ENCODE peak calls at places on chromosomes 1 and 21, in four cellular contexts. O is IMR-90, C is mesenchymal stem cell, Q is mesendoderm. R is an unnamed sample. For H3K27me3, the result is how much of the 10 kb centered on the place peaks cover.

GRCh38 chr21:41706678-41707077 is 60.2 kb downstream of the RIPK4 start:
- DNase-seq in O (peak), C (no peak), Q (peak), R (no peak)

GRCh38 chr1:220926146-220926545 is 46.9 kb downstream of the HLX start:
- DNase-seq in O (peak), C (peak), Q (no peak), R (no peak)

GRCh38 chr1:179586107-179586823 is 5.4 kb upstream of the TDRD5 start:
- DNase-seq in O (no peak), C (no peak), Q (peak), R (peak)

GRCh38 chr1:95071539-95071938 is 1.2 kb downstream of the ALG14 start:
- DNase-seq in O (no peak), C (no peak), Q (no peak), R (no peak)

GRCh38 chr1:27504588-27505419 is 14.8 kb upstream of the WASF2 start:
- DNase-seq in O (peak), C (peak), Q (peak), R (peak)

GRCh38 chr21:27275294-27275927 is 308.5 kb upstream of the ADAMTS5 start:
- DNase-seq in O (peak), C (peak), Q (no peak), R (no peak)

GRCh38 chr1:150151291-150152181 is 1.8 kb downstream of the PLEKHO1 start:
- DNase-seq in O (no peak), C (peak), Q (no peak), R (no peak)

GRCh38 chr21:38994014-38994413 is 188.3 kb downstream of the ETS2 start:
- DNase-seq in O (no peak), C (no peak), Q (no peak), R (no peak)

GRCh38 chr1:201475121-201475520 is 6.1 kb upstream of the PHLDA3 start:
- DNase-seq in O (peak), C (no peak), Q (no peak), R (no peak)

GRCh38 chr1:245835386-245835785 is 671.7 kb downstream of the SMYD3 start:
- DNase-seq in O (no peak), C (no peak), Q (no peak), R (no peak)

GRCh38 chr1:6108937-6109636 is 63.4 kb downstream of the KCNAB2 start:
- DNase-seq in O (peak), C (no peak), Q (peak), R (peak)

GRCh38 chr21:39079617-39080016 is 103.6 kb downstream of the PSMG1 start:
- DNase-seq in O (peak), C (peak), Q (no peak), R (no peak)

GRCh38 chr1:206739411-206740076 is 31.0 kb upstream of the IL19 start:
- DNase-seq in O (peak), C (peak), Q (peak), R (peak)

GRCh38 chr1:234188454-234188792 is 184.8 kb upstream of the COA6 start:
- DNase-seq in O (no peak), C (no peak), Q (peak), R (peak)

GRCh38 chr1:31523769-31524168 is 52.5 kb upstream of the TINAGL1 start:
- DNase-seq in O (no peak), C (peak), Q (no peak), R (no peak)

GRCh38 chr1:42941640-42942330 is 16.9 kb downstream of the SLC2A1 start:
- DNase-seq in O (peak), C (peak), Q (peak), R (no peak)

GRCh38 chr1:6412896-6413295 is 6.8 kb downstream of the HES2 start:
- DNase-seq in O (no peak), C (no peak), Q (no peak), R (no peak)

GRCh38 chr1:248838357-248839167 is 538 bp downstream of the ZNF672 start:
- DNase-seq in O (peak), C (peak), Q (peak), R (peak)

GRCh38 chr1:46612937-46613660 is 3.5 kb downstream of the MOB3C start:
- DNase-seq in O (no peak), C (no peak), Q (no peak), R (no peak)

GRCh38 chr1:100834779-100835645 is 59.6 kb downstream of the EXTL2 start:
- DNase-seq in O (peak), C (no peak), Q (peak), R (peak)

GRCh38 chr1:228219245-228219961 is 11.6 kb downstream of the OBSCN start:
- DNase-seq in O (no peak), C (no peak), Q (no peak), R (no peak)

GRCh38 chr1:34899471-34899870 is 30.0 kb downstream of the DLGAP3 start:
- DNase-seq in O (no peak), C (no peak), Q (no peak), R (no peak)

GRCh38 chr1:213231795-213232231 is 180.8 kb downstream of the RPS6KC1 start:
- DNase-seq in O (peak), C (peak), Q (peak), R (peak)

GRCh38 chr1:101507547-101507971 is 270.7 kb downstream of the S1PR1 start:
- DNase-seq in O (no peak), C (no peak), Q (no peak), R (no peak)

GRCh38 chr1:162070825-162071224 is 1.3 kb downstream of the NOS1AP start:
- DNase-seq in O (no peak), C (no peak), Q (peak), R (peak)

GRCh38 chr21:44871576-44872265 is 1.8 kb downstream of the PTTG1IP start:
- DNase-seq in O (peak), C (peak), Q (no peak), R (no peak)

GRCh38 chr1:26913754-26914619 is at the start of gene NR0B2:
- DNase-seq in O (no peak), C (no peak), Q (no peak), R (no peak)

GRCh38 chr1:237867380-237867888 is 23.3 kb downstream of the ZP4 start:
- DNase-seq in O (no peak), C (no peak), Q (no peak), R (no peak)

GRCh38 chr1:21238141-21238800 is 52.0 kb downstream of the ECE1 start:
- DNase-seq in O (peak), C (peak), Q (peak), R (no peak)

GRCh38 chr1:92792340-92792782 is 7.5 kb upstream of the EVI5 start:
- DNase-seq in O (no peak), C (no peak), Q (peak), R (no peak)

GRCh38 chr1:10824821-10825540 is 28.5 kb upstream of the CASZ1 start:
- DNase-seq in O (peak), C (peak), Q (peak), R (peak)

GRCh38 chr1:147717706-147718097 is 42.7 kb downstream of the GJA5 start:
- DNase-seq in O (no peak), C (no peak), Q (no peak), R (no peak)

GRCh38 chr1:30365596-30365995 is 357.8 kb downstream of the MATN1 start:
- DNase-seq in O (no peak), C (no peak), Q (no peak), R (no peak)

GRCh38 chr1:24004132-24004531 is 24.0 kb upstream of the SRSF10 start:
- DNase-seq in O (no peak), C (no peak), Q (no peak), R (no peak)
- H2AK5ac ChIP-seq in O (no peak), C (no peak), Q (no peak), R (no peak)

DNA sequence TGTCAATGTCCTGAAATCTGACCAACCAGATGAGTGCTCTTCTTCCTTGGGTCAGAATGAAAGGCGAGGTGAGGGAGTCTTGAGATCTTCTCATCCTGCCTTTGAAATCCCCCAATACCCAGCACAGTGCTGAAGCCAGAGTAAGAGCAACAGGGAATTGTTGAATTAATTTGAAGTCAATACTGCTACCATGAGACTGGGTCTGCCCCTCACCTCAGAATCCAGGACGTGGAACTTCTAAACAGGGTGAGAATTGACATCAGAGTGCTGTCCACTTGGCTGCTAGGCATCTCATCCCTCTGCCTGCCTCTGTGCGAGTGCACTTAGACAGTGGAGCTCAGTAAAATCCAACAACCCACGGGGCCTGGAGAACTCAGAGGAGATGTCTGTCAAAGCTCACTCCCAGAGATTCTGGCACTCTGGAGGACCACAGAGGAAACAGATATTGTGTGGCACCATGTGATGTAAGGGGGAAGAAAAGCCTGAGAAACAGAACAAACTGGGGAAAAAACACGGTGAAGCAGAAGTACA is 99.2 kb downstream of the IER5 start:
- DNase-seq in O (no peak), C (no peak), Q (no peak), R (no peak)
- H3K27me3 ChIP-seq in O (under half), C (half or more), Q (under half), R (under half)

GRCh38 chr1:36472656-36473055 is 8.5 kb upstream of the MRPS15 start:
- DNase-seq in O (no peak), C (no peak), Q (no peak), R (no peak)
- H2AK5ac ChIP-seq in O (no peak), C (no peak), Q (no peak), R (no peak)

DNA sequence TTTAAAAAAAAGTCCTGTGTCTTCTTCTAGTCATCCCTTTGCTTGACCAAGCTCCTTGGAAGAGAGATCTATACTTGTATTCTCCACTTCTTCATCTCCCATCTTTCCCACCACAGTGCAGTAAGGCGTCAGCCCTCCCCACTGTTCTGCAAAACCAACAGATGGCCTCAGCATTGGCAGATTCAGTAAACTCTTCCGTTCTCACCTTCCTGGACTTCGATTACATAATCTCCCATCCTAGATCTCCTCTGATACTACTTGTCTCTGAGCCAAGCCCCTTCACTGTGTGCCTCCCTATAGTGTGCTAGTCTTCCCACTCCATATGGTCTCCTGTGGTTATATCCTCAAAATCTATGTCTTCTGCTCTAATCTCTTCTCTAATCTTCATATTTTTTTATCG is 1.6 kb upstream of the COLGALT2 start:
- DNase-seq in O (no peak), C (no peak), Q (no peak), R (no peak)
- H3K27me3 ChIP-seq in O (under half), C (under half), Q (under half), R (under half)

DNA sequence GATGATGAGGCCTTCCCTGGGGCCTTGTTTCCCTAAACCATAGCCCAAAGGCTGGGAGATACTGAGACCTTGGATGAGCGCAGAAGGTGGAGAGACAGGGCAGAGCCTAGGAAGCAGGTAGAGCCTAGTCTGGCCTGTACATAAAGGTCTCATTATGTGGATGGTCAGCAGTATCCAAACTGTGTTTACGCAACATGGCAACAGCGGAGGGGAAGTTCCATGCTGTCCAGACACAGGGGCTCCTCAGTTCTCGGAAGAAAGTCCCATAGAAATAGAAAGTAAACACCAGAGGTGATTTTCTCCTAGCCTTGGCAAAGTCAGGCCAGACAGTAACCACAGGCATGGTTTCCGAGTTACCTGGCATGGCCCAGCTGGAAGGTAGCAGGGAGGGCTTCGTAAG is 42.1 kb upstream of the MPZL1 start:
- DNase-seq in O (no peak), C (no peak), Q (no peak), R (no peak)
- H2AK5ac ChIP-seq in O (no peak), C (no peak), Q (peak), R (no peak)

GRCh38 chr1:20187103-20187812 is 940 bp upstream of the PLA2G2C start:
- DNase-seq in O (no peak), C (no peak), Q (no peak), R (no peak)
- H3K27me3 ChIP-seq in O (half or more), C (half or more), Q (under half), R (under half)

R was measured in H9.